ENCODE peak calls at places on chromosomes 3 and 15, in ten cellular contexts. One of them, this sample, is unnamed.

GRCh38 chr3:126109860-126110235 is 25.9 kb upstream of the SLC41A3 start:
- DNase-seq in stimulated activated CD8-positive, alpha-beta memory T cell treated with anti-CD3 and anti-CD28 coated beads, Interleukin-7, amount 100 ng/mL, for 24 hours: no peak
- DNase-seq in type B pancreatic cell: peak
- DNase-seq in HS-5: no peak
- DNase-seq in GM13977: no peak
- DNase-seq in HS-27A: no peak
- DNase-seq in HEK293T: no peak
- DNase-seq in GM13976: no peak
- DNase-seq in endothelial cell: no peak
- DNase-seq in C1 segment of cervical spinal cord: no peak
- DNase-seq in this sample: no peak

GRCh38 chr3:61358364-61358763 is 107.1 kb upstream of the FHIT start:
- DNase-seq in stimulated activated CD8-positive, alpha-beta memory T cell treated with anti-CD3 and anti-CD28 coated beads, Interleukin-7, amount 100 ng/mL, for 24 hours: no peak
- DNase-seq in type B pancreatic cell: no peak
- DNase-seq in HS-5: no peak
- DNase-seq in GM13977: peak
- DNase-seq in HS-27A: no peak
- DNase-seq in HEK293T: no peak
- DNase-seq in GM13976: peak
- DNase-seq in endothelial cell: no peak
- DNase-seq in C1 segment of cervical spinal cord: peak
- DNase-seq in this sample: peak

GRCh38 chr15:100913961-100914360 is 5.2 kb upstream of the LRRK1 start:
- DNase-seq in stimulated activated CD8-positive, alpha-beta memory T cell treated with anti-CD3 and anti-CD28 coated beads, Interleukin-7, amount 100 ng/mL, for 24 hours: no peak
- DNase-seq in type B pancreatic cell: no peak
- DNase-seq in HS-5: no peak
- DNase-seq in GM13977: no peak
- DNase-seq in HS-27A: no peak
- DNase-seq in HEK293T: no peak
- DNase-seq in GM13976: no peak
- DNase-seq in endothelial cell: no peak
- DNase-seq in C1 segment of cervical spinal cord: no peak
- DNase-seq in this sample: no peak

GRCh38 chr15:100759698-100760356 is 119.8 kb upstream of the ALDH1A3 start:
- DNase-seq in stimulated activated CD8-positive, alpha-beta memory T cell treated with anti-CD3 and anti-CD28 coated beads, Interleukin-7, amount 100 ng/mL, for 24 hours: no peak
- DNase-seq in type B pancreatic cell: no peak
- DNase-seq in HS-5: peak
- DNase-seq in GM13977: no peak
- DNase-seq in HS-27A: peak
- DNase-seq in HEK293T: no peak
- DNase-seq in GM13976: peak
- DNase-seq in endothelial cell: no peak
- DNase-seq in C1 segment of cervical spinal cord: no peak
- DNase-seq in this sample: peak

GRCh38 chr3:42308651-42309050 is 42.7 kb upstream of the CCK start:
- DNase-seq in stimulated activated CD8-positive, alpha-beta memory T cell treated with anti-CD3 and anti-CD28 coated beads, Interleukin-7, amount 100 ng/mL, for 24 hours: no peak
- DNase-seq in type B pancreatic cell: no peak
- DNase-seq in HS-5: no peak
- DNase-seq in GM13977: no peak
- DNase-seq in HS-27A: no peak
- DNase-seq in HEK293T: no peak
- DNase-seq in GM13976: no peak
- DNase-seq in endothelial cell: no peak
- DNase-seq in C1 segment of cervical spinal cord: no peak
- DNase-seq in this sample: no peak

GRCh38 chr3:114624676-114625181 is 330.9 kb downstream of the TIGIT start:
- DNase-seq in stimulated activated CD8-positive, alpha-beta memory T cell treated with anti-CD3 and anti-CD28 coated beads, Interleukin-7, amount 100 ng/mL, for 24 hours: no peak
- DNase-seq in type B pancreatic cell: no peak
- DNase-seq in HS-5: peak
- DNase-seq in GM13977: no peak
- DNase-seq in HS-27A: peak
- DNase-seq in HEK293T: peak
- DNase-seq in GM13976: no peak
- DNase-seq in endothelial cell: no peak
- DNase-seq in C1 segment of cervical spinal cord: peak
- DNase-seq in this sample: peak

GRCh38 chr3:30704931-30705890 is 98.8 kb downstream of the TGFBR2 start:
- DNase-seq in stimulated activated CD8-positive, alpha-beta memory T cell treated with anti-CD3 and anti-CD28 coated beads, Interleukin-7, amount 100 ng/mL, for 24 hours: no peak
- DNase-seq in type B pancreatic cell: no peak
- DNase-seq in HS-5: no peak
- DNase-seq in GM13977: no peak
- DNase-seq in HS-27A: no peak
- DNase-seq in HEK293T: no peak
- DNase-seq in GM13976: no peak
- DNase-seq in endothelial cell: no peak
- DNase-seq in C1 segment of cervical spinal cord: no peak
- DNase-seq in this sample: no peak

GRCh38 chr3:133238015-133238414 is 161.8 kb upstream of the BFSP2 start:
- DNase-seq in stimulated activated CD8-positive, alpha-beta memory T cell treated with anti-CD3 and anti-CD28 coated beads, Interleukin-7, amount 100 ng/mL, for 24 hours: no peak
- DNase-seq in type B pancreatic cell: no peak
- DNase-seq in HS-5: no peak
- DNase-seq in GM13977: no peak
- DNase-seq in HS-27A: no peak
- DNase-seq in HEK293T: no peak
- DNase-seq in GM13976: no peak
- DNase-seq in endothelial cell: no peak
- DNase-seq in C1 segment of cervical spinal cord: no peak
- DNase-seq in this sample: no peak

GRCh38 chr3:9076985-9077384 is 113.7 kb upstream of the RAD18 start:
- DNase-seq in stimulated activated CD8-positive, alpha-beta memory T cell treated with anti-CD3 and anti-CD28 coated beads, Interleukin-7, amount 100 ng/mL, for 24 hours: no peak
- DNase-seq in type B pancreatic cell: no peak
- DNase-seq in HS-5: no peak
- DNase-seq in GM13977: no peak
- DNase-seq in HS-27A: no peak
- DNase-seq in HEK293T: no peak
- DNase-seq in GM13976: no peak
- DNase-seq in endothelial cell: no peak
- DNase-seq in C1 segment of cervical spinal cord: no peak
- DNase-seq in this sample: no peak

GRCh38 chr3:132593950-132594328 is 3.1 kb upstream of the ACKR4 start:
- DNase-seq in stimulated activated CD8-positive, alpha-beta memory T cell treated with anti-CD3 and anti-CD28 coated beads, Interleukin-7, amount 100 ng/mL, for 24 hours: no peak
- DNase-seq in type B pancreatic cell: no peak
- DNase-seq in HS-5: peak
- DNase-seq in GM13977: no peak
- DNase-seq in HS-27A: peak
- DNase-seq in HEK293T: no peak
- DNase-seq in GM13976: no peak
- DNase-seq in endothelial cell: no peak
- DNase-seq in C1 segment of cervical spinal cord: no peak
- DNase-seq in this sample: peak

GRCh38 chr3:32453346-32453745 is 49.3 kb downstream of the CMTM6 start:
- DNase-seq in stimulated activated CD8-positive, alpha-beta memory T cell treated with anti-CD3 and anti-CD28 coated beads, Interleukin-7, amount 100 ng/mL, for 24 hours: no peak
- DNase-seq in type B pancreatic cell: no peak
- DNase-seq in HS-5: no peak
- DNase-seq in GM13977: no peak
- DNase-seq in HS-27A: no peak
- DNase-seq in HEK293T: no peak
- DNase-seq in GM13976: no peak
- DNase-seq in endothelial cell: no peak
- DNase-seq in C1 segment of cervical spinal cord: no peak
- DNase-seq in this sample: no peak

GRCh38 chr3:12916159-12916558 is 74.8 kb upstream of the RPL32 start:
- DNase-seq in stimulated activated CD8-positive, alpha-beta memory T cell treated with anti-CD3 and anti-CD28 coated beads, Interleukin-7, amount 100 ng/mL, for 24 hours: no peak
- DNase-seq in type B pancreatic cell: no peak
- DNase-seq in HS-5: no peak
- DNase-seq in GM13977: peak
- DNase-seq in HS-27A: no peak
- DNase-seq in HEK293T: no peak
- DNase-seq in GM13976: peak
- DNase-seq in endothelial cell: no peak
- DNase-seq in C1 segment of cervical spinal cord: no peak
- DNase-seq in this sample: no peak

GRCh38 chr15:62878070-62878469 is 164.5 kb upstream of the TPM1 start:
- DNase-seq in stimulated activated CD8-positive, alpha-beta memory T cell treated with anti-CD3 and anti-CD28 coated beads, Interleukin-7, amount 100 ng/mL, for 24 hours: no peak
- DNase-seq in type B pancreatic cell: no peak
- DNase-seq in HS-5: no peak
- DNase-seq in GM13977: no peak
- DNase-seq in HS-27A: no peak
- DNase-seq in HEK293T: no peak
- DNase-seq in GM13976: no peak
- DNase-seq in endothelial cell: no peak
- DNase-seq in C1 segment of cervical spinal cord: no peak
- DNase-seq in this sample: no peak

GRCh38 chr15:28726102-28726501 is 13.9 kb upstream of the GOLGA8M start:
- DNase-seq in stimulated activated CD8-positive, alpha-beta memory T cell treated with anti-CD3 and anti-CD28 coated beads, Interleukin-7, amount 100 ng/mL, for 24 hours: no peak
- DNase-seq in type B pancreatic cell: no peak
- DNase-seq in HS-5: no peak
- DNase-seq in GM13977: no peak
- DNase-seq in HS-27A: no peak
- DNase-seq in HEK293T: no peak
- DNase-seq in GM13976: no peak
- DNase-seq in endothelial cell: no peak
- DNase-seq in C1 segment of cervical spinal cord: no peak
- DNase-seq in this sample: no peak

GRCh38 chr15:68633181-68634121 is 54.7 kb downstream of the CORO2B start:
- DNase-seq in stimulated activated CD8-positive, alpha-beta memory T cell treated with anti-CD3 and anti-CD28 coated beads, Interleukin-7, amount 100 ng/mL, for 24 hours: no peak
- DNase-seq in type B pancreatic cell: no peak
- DNase-seq in HS-5: no peak
- DNase-seq in GM13977: no peak
- DNase-seq in HS-27A: no peak
- DNase-seq in HEK293T: no peak
- DNase-seq in GM13976: no peak
- DNase-seq in endothelial cell: no peak
- DNase-seq in C1 segment of cervical spinal cord: no peak
- DNase-seq in this sample: no peak

GRCh38 chr3:61774279-61774890 is 213.0 kb downstream of the PTPRG start:
- DNase-seq in stimulated activated CD8-positive, alpha-beta memory T cell treated with anti-CD3 and anti-CD28 coated beads, Interleukin-7, amount 100 ng/mL, for 24 hours: no peak
- DNase-seq in type B pancreatic cell: no peak
- DNase-seq in HS-5: no peak
- DNase-seq in GM13977: no peak
- DNase-seq in HS-27A: no peak
- DNase-seq in HEK293T: no peak
- DNase-seq in GM13976: no peak
- DNase-seq in endothelial cell: no peak
- DNase-seq in C1 segment of cervical spinal cord: no peak
- DNase-seq in this sample: no peak

GRCh38 chr3:8652323-8652987 is 7.9 kb upstream of the SSUH2 start:
- DNase-seq in stimulated activated CD8-positive, alpha-beta memory T cell treated with anti-CD3 and anti-CD28 coated beads, Interleukin-7, amount 100 ng/mL, for 24 hours: no peak
- DNase-seq in type B pancreatic cell: no peak
- DNase-seq in HS-5: no peak
- DNase-seq in GM13977: no peak
- DNase-seq in HS-27A: no peak
- DNase-seq in HEK293T: no peak
- DNase-seq in GM13976: no peak
- DNase-seq in endothelial cell: no peak
- DNase-seq in C1 segment of cervical spinal cord: no peak
- DNase-seq in this sample: no peak

GRCh38 chr15:76057332-76058000 is 2.3 kb upstream of the TMEM266 start:
- DNase-seq in stimulated activated CD8-positive, alpha-beta memory T cell treated with anti-CD3 and anti-CD28 coated beads, Interleukin-7, amount 100 ng/mL, for 24 hours: no peak
- DNase-seq in type B pancreatic cell: no peak
- DNase-seq in HS-5: no peak
- DNase-seq in GM13977: peak
- DNase-seq in HS-27A: peak
- DNase-seq in HEK293T: peak
- DNase-seq in GM13976: peak
- DNase-seq in endothelial cell: peak
- DNase-seq in C1 segment of cervical spinal cord: no peak
- DNase-seq in this sample: no peak

GRCh38 chr3:15778332-15778858 is 19.4 kb downstream of the ANKRD28 start:
- DNase-seq in stimulated activated CD8-positive, alpha-beta memory T cell treated with anti-CD3 and anti-CD28 coated beads, Interleukin-7, amount 100 ng/mL, for 24 hours: no peak
- DNase-seq in type B pancreatic cell: no peak
- DNase-seq in HS-5: no peak
- DNase-seq in GM13977: no peak
- DNase-seq in HS-27A: no peak
- DNase-seq in HEK293T: no peak
- DNase-seq in GM13976: no peak
- DNase-seq in endothelial cell: no peak
- DNase-seq in C1 segment of cervical spinal cord: no peak
- DNase-seq in this sample: no peak

GRCh38 chr3:56428667-56429066 is 39.6 kb downstream of the ERC2 start:
- DNase-seq in stimulated activated CD8-positive, alpha-beta memory T cell treated with anti-CD3 and anti-CD28 coated beads, Interleukin-7, amount 100 ng/mL, for 24 hours: no peak
- DNase-seq in type B pancreatic cell: no peak
- DNase-seq in HS-5: no peak
- DNase-seq in GM13977: no peak
- DNase-seq in HS-27A: no peak
- DNase-seq in HEK293T: no peak
- DNase-seq in GM13976: no peak
- DNase-seq in endothelial cell: no peak
- DNase-seq in C1 segment of cervical spinal cord: no peak
- DNase-seq in this sample: no peak

GRCh38 chr3:46880884-46881818 is 3.6 kb downstream of the PTH1R start:
- DNase-seq in stimulated activated CD8-positive, alpha-beta memory T cell treated with anti-CD3 and anti-CD28 coated beads, Interleukin-7, amount 100 ng/mL, for 24 hours: no peak
- DNase-seq in type B pancreatic cell: no peak
- DNase-seq in HS-5: no peak
- DNase-seq in GM13977: no peak
- DNase-seq in HS-27A: no peak
- DNase-seq in HEK293T: peak
- DNase-seq in GM13976: no peak
- DNase-seq in endothelial cell: no peak
- DNase-seq in C1 segment of cervical spinal cord: no peak
- DNase-seq in this sample: no peak